ENCODE peak calls at places on chromosomes 2 and 18, in ten cellular contexts. P, V, G, X, O, L, H, I, M and C are unnamed samples. For H3K4me1, the result is how much of the 10 kb centered on the place peaks cover.

GRCh38 chr18:54950221-54950620 is 9.0 kb downstream of the CCDC68 start:
- DNase-seq in O (no peak), X (peak), H (no peak), L (no peak), M (peak), I (peak), V (peak), G (no peak), P (no peak), C (no peak)

GRCh38 chr18:56402872-56403516 is 235.4 kb downstream of the TXNL1 start:
- DNase-seq in H (no peak), M (no peak), X (no peak), I (no peak), V (no peak), P (no peak), L (peak), O (no peak), G (no peak), C (no peak)

GRCh38 chr18:69097349-69097748 is 299.5 kb downstream of the CCDC102B start:
- DNase-seq in L (no peak), V (no peak), H (no peak), P (no peak), M (no peak), O (no peak), I (no peak), G (no peak), X (no peak), C (no peak)

GRCh38 chr2:102005989-102006885 is 14.5 kb downstream of the IL1R2 start:
- DNase-seq in X (peak), M (no peak), L (peak), G (no peak), O (no peak), V (peak), I (peak), P (no peak), H (no peak), C (no peak)

GRCh38 chr2:81266106-81266505 is 961.6 kb upstream of the LRRTM1 start:
- DNase-seq in L (no peak), V (no peak), H (no peak), O (no peak), X (peak), P (no peak), M (no peak), I (no peak), G (no peak), C (no peak)

GRCh38 chr2:119023534-119023933 is 81.5 kb downstream of the MARCO start:
- DNase-seq in H (no peak), O (no peak), M (no peak), X (no peak), G (no peak), P (no peak), L (no peak), I (no peak), V (no peak), C (no peak)

GRCh38 chr2:143937563-143938346 is 582.2 kb downstream of the ZEB2 start:
- DNase-seq in V (no peak), L (no peak), H (no peak), X (no peak), O (peak), M (no peak), I (no peak), G (no peak), P (no peak), C (no peak)

GRCh38 chr18:59910967-59911366 is 11.2 kb downstream of the PMAIP1 start:
- DNase-seq in M (no peak), X (no peak), I (no peak), H (no peak), P (no peak), L (peak), V (no peak), G (no peak), O (no peak), C (no peak)

GRCh38 chr18:42861259-42861658 is 254.2 kb downstream of the RIT2 start:
- DNase-seq in X (no peak), V (no peak), H (no peak), I (no peak), L (no peak), M (no peak), P (no peak), G (no peak), O (no peak), C (no peak)

GRCh38 chr2:52936029-52936428 is 831.6 kb upstream of the CHAC2 start:
- DNase-seq in O (no peak), V (no peak), L (peak), G (no peak), P (no peak), H (no peak), M (no peak), X (no peak), I (no peak), C (no peak)

DNA sequence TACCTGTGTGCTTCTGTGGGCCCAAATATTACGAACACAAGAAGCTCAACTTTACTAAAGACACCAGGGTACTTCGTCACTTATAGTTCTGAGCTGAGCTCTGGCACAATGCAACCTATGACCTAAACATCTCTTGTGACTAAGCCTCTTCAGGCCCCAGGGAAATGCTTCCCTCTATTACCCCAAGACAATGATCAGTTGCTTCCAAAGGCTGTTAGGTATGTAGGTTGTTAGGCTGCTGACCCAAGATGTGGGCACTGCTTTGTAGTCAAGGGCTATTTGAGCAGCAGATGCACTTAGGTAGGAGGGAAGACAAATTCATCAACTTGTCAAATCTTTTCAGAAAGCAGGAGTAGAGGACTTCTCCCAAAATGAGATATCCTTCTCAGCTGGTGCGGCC is 640.1 kb downstream of the EPHA4 start:
- DNase-seq in G (no peak), L (no peak), X (no peak), H (no peak), O (no peak), V (no peak), P (no peak), I (no peak), M (no peak), C (no peak)
- H3K4me1 ChIP-seq in G (under half), L (under half), X (under half), H (under half), O (under half), V (under half), P (under half), I (under half), M (under half), C (under half)

DNA sequence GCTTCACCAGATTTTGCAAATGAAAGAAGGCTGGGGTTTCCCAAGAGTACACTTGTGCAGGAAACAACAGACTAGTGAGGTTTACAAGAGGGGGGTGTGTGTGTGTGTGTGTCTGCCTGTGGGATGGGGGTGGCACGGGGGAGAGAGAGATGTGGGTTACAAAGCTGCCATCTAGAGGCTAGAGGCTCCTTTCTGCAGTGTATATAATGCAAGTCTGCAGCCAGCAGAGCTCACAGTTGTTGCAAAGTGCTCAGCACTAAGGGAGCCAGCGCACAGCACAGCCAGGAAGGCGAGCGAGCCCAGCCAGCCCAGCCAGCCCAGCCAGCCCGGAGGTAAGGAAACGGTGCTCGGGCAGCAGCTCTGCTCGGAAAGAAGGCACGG is at the start of gene ACKR3:
- DNase-seq in G (peak), L (peak), H (peak), V (peak), I (peak), M (peak), P (peak), X (peak), O (peak), C (peak)
- TF ChIP-seq POLR2A in G (no peak), L (no peak), H (peak), V (peak), I (peak), M (peak), P (peak), X (no peak), O (no peak), C (peak)

GRCh38 chr2:201118121-201118956 is 2.4 kb downstream of the CFLAR start:
- DNase-seq in I (peak), X (peak), M (peak), P (peak), V (peak), L (peak), G (peak), O (peak), H (peak), C (peak)

GRCh38 chr2:201114846-201115245 is 1.1 kb upstream of the CFLAR start:
- DNase-seq in G (no peak), M (no peak), H (no peak), L (no peak), X (no peak), I (no peak), O (no peak), V (no peak), P (no peak), C (no peak)

GRCh38 chr2:201116115-201116958 is at the start of gene CFLAR:
- DNase-seq in V (peak), M (peak), O (peak), G (peak), P (peak), L (peak), I (peak), H (peak), X (peak), C (no peak)

GRCh38 chr2:201118957-201119848 is 3.2 kb downstream of the CFLAR start:
- DNase-seq in H (no peak), I (no peak), V (no peak), M (no peak), X (peak), G (no peak), O (no peak), P (no peak), L (peak), C (no peak)

DNA sequence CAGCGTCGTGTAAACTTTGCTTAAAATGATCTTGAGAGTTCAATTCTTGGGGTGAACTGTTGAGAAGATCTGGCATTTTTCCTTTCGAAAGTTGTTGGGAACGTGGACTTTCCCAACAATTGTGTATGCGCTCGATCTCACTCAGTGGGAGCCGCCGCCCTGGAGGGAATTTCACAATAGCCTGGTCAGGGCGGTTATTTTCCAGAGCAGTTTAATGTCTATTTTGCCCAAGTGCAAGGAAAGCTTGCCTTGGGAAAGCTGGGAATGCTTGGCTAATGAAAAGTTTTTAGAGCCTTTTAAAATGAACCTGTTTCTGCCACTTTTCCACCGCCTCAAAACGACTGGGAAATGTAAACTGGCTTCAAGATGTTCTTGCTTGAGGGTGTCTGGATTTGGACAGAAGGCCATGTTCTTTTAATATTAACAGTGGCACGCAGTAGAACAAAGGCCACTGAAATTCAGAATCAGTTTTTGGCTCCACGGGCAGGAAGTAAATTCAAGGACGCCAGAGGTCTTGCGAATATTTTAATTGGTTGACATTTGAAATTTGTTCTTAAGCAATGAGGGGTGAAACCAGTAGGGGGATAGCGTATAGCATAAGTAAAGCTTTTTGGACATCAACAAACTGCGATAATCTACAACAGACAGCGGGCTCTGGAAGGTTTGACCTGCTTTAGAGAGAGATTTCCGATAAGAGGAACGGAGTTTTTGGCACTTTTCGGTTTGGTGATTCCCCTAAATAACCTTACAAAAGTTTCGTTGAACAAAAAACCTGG is 1.2 kb downstream of the CFLAR start:
- DNase-seq in I (peak), O (no peak), X (peak), P (peak), H (peak), G (no peak), V (peak), M (peak), L (peak), C (no peak)
- H3K4me1 ChIP-seq in I (under half), O (under half), X (under half), P (under half), H (under half), G (half or more), V (under half), M (under half), L (under half), C (under half)

DNA sequence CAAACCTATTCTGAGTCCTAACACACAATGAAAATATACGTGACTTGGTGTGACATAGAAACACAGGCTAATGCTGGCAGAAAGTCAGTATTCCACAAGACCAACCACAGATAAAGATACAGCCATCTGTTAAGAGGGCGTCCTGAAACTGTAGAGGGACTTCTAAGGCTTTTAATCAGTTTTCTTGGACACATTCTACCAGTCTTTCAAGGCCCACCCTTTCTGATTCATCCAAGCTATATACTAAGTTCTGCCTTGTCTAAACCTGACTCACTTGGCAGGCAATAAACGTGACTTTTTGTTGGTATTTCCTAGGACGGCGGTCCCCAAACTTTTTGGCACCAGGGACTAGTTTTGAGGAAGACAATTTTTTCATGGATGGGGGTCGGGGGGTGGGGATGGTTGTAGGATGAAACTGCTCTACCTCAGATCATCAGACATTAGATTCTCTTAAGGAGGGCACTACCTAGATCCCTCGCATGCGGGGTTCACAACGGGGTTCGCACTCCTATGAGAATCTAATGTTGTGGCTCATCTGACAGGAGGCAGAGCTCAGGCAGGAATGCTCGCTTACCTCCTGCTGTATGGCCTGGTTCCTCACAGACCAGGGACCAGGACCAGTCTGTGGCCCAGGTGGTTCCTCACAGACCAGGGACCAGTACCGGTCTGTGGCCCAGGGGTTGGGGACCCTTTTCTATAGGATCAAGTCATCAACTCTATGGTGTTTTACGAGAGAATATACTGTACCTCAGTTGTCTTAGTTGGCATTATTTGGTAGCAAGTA is 61.4 kb downstream of the SP3 start:
- DNase-seq in V (no peak), P (no peak), X (no peak), I (no peak), M (no peak), O (no peak), H (no peak), L (peak), G (no peak), C (no peak)
- TF ChIP-seq POLR2A in V (no peak), P (no peak), X (no peak), I (no peak), M (no peak), O (no peak), H (no peak), L (no peak), G (no peak), C (no peak)

DNA sequence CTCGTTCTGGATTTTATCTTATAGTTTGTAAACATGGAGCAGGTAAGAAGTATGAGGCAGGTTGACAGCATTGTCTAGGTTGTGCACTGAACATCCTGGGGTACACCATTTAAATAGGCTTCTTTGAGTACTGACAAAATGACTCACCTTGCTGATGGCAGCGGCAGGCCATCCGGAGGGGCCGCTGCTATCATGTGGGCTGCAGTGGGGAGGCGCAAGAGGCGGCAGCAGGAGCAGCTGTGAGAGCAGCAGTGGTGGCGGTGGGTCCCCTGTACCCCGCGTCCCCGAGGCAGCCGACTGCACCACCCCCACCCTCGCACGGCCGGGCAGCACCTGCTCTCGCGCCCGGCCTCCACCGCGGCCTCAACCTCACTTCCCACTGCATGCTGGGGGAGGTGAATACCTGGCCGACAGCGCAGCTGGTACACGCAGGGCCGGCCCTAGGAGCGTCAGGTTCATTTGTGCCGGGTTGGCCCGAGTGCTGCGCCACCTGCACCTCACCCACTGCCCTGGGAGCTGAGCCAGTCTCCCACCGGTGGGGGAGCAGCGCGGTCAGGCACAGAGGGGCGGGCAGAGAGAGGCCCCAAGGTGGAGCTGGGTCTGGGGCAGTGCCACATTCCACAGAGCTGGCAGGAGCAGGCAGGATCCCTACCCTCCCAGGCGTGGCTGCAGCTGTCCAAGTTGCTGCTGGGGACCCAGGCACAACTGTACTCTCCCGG is 154.5 kb upstream of the RBMS1 start:
- DNase-seq in I (no peak), G (no peak), P (no peak), X (no peak), V (no peak), L (no peak), O (no peak), H (no peak), M (no peak), C (no peak)
- H3K4me1 ChIP-seq in I (under half), G (under half), P (under half), X (under half), V (under half), L (under half), O (under half), H (under half), M (under half), C (half or more)

GRCh38 chr18:61893971-61894750 is 1.4 kb upstream of the RNF152 start:
- DNase-seq in H (peak), L (peak), X (peak), V (peak), O (peak), I (peak), G (peak), P (peak), M (peak), C (no peak)

GRCh38 chr18:61894751-61895524 is 2.1 kb upstream of the RNF152 start:
- DNase-seq in X (no peak), P (no peak), L (no peak), I (no peak), M (no peak), H (peak), G (no peak), V (no peak), O (no peak), C (no peak)

GRCh38 chr18:61891874-61892273 is 933 bp downstream of the RNF152 start:
- DNase-seq in O (no peak), P (no peak), I (no peak), V (no peak), H (no peak), L (no peak), G (no peak), X (no peak), M (no peak), C (no peak)

GRCh38 chr18:61892683-61893303 is at the start of gene RNF152:
- DNase-seq in I (peak), G (no peak), X (no peak), P (peak), M (no peak), V (peak), L (peak), H (peak), O (peak), C (no peak)

GRCh38 chr18:61893304-61893970 is 630 bp upstream of the RNF152 start:
- DNase-seq in H (peak), G (no peak), O (peak), M (peak), P (peak), V (peak), I (peak), L (peak), X (no peak), C (no peak)
- TF ChIP-seq POLR2A in H (no peak), G (no peak), O (no peak), M (no peak), P (no peak), V (no peak), I (no peak), L (no peak), X (no peak), C (no peak)